ENCODE peak calls at places on chromosomes 5 and 9, in eight cellular contexts. J, X, L, C, I, D, P and N are unnamed samples.

GRCh38 chr9:92962846-92963245 is 15.5 kb downstream of the FGD3 start:
- DNase-seq in I (no peak), C (peak; percentile 46), P (no peak), L (no peak), X (no peak), D (no peak), J (no peak), N (no peak)

GRCh38 chr9:16221350-16221749 is 649.1 kb downstream of the BNC2 start:
- DNase-seq in C (no peak), I (no peak), X (no peak), J (no peak), D (peak; percentile 19), P (no peak), L (no peak), N (no peak)

GRCh38 chr9:78572266-78572665 is 275.3 kb downstream of the PSAT1 start:
- DNase-seq in P (no peak), I (no peak), D (no peak), X (no peak), J (no peak), C (no peak), L (no peak), N (no peak)

GRCh38 chr5:7759951-7760580 is 90.9 kb downstream of the CFAP90 start:
- DNase-seq in I (no peak), C (no peak), L (no peak), P (no peak), X (no peak), D (no peak), J (no peak), N (no peak)

GRCh38 chr5:178416919-178417318 is 173.3 kb downstream of the COL23A1 start:
- DNase-seq in L (no peak), I (no peak), X (no peak), D (no peak), C (no peak), P (no peak), J (peak; percentile 47), N (no peak)

GRCh38 chr9:35162605-35163315 is 951 bp downstream of the UNC13B start:
- DNase-seq in J (no peak), D (no peak), I (peak; percentile 2), L (no peak), C (no peak), P (no peak), X (no peak), N (peak; percentile 0)

GRCh38 chr9:137461663-137462395 is 2.7 kb upstream of the NSMF start:
- DNase-seq in I (peak; percentile 82), P (no peak), C (peak; percentile 93), J (no peak), D (no peak), L (peak; percentile 82), X (peak; percentile 48), N (no peak)

GRCh38 chr5:119386945-119387344 is 31.1 kb downstream of the TNFAIP8 start:
- DNase-seq in X (no peak), C (no peak), D (peak; percentile 4), I (no peak), L (no peak), J (no peak), P (no peak), N (no peak)

GRCh38 chr9:130932220-130933069 is 6.6 kb downstream of the FIBCD1 start:
- DNase-seq in C (no peak), J (no peak), P (no peak), I (no peak), X (peak; percentile 46), D (no peak), L (peak; percentile 55), N (no peak)

GRCh38 chr9:92196909-92197308 is 81.7 kb upstream of the SPTLC1 start:
- DNase-seq in D (no peak), P (no peak), I (no peak), C (no peak), X (peak; percentile 59), L (no peak), J (no peak), N (no peak)

GRCh38 chr5:116488334-116488733 is 86.3 kb downstream of the SEMA6A start:
- DNase-seq in I (no peak), X (no peak), D (no peak), J (no peak), C (no peak), L (no peak), P (no peak), N (no peak)

GRCh38 chr9:133448487-133448972 is 11.2 kb upstream of the CACFD1 start:
- DNase-seq in L (no peak), C (no peak), P (no peak), X (no peak), I (no peak), J (no peak), D (no peak), N (no peak)